ENCODE peak calls at places on chromosomes 2 and 18, in six cellular contexts. W, V, A, D, J and C are unnamed samples.

GRCh38 chr2:235639387-235639786 is 145.5 kb downstream of the AGAP1 start:
- DNase-seq in W (no peak), D (no peak), A (no peak), V (peak; percentile 67), J (peak; percentile 64), C (no peak)

GRCh38 chr2:190318931-190319556 is 582 bp downstream of the HIBCH start:
- DNase-seq in D (peak; percentile 27), V (no peak), J (peak; percentile 25), W (no peak), A (peak; percentile 48), C (no peak)

GRCh38 chr18:43863180-43863579 is 585.9 kb upstream of the SYT4 start:
- DNase-seq in V (no peak), A (no peak), W (no peak), D (no peak), J (no peak), C (no peak)

GRCh38 chr2:166240387-166241313 is 112.8 kb upstream of the SCN1A start:
- DNase-seq in W (no peak), J (no peak), D (no peak), V (no peak), A (peak; percentile 70), C (no peak)

GRCh38 chr2:8676191-8676914 is 5.5 kb upstream of the ID2 start:
- DNase-seq in W (peak; percentile 85), J (peak; percentile 79), V (peak; percentile 90), A (peak; percentile 76), D (peak; percentile 70), C (no peak)

GRCh38 chr2:31191931-31192330 is 25.4 kb downstream of the CAPN14 start:
- DNase-seq in A (no peak), W (no peak), V (no peak), D (no peak), J (no peak), C (no peak)

GRCh38 chr2:64888591-64889309 is 100.4 kb upstream of the SLC1A4 start:
- DNase-seq in V (no peak), D (peak; percentile 24), A (peak; percentile 35), J (no peak), W (peak; percentile 86), C (no peak)

GRCh38 chr18:31678425-31678824 is 6.0 kb downstream of the B4GALT6 start:
- DNase-seq in V (no peak), J (no peak), A (no peak), D (no peak), W (no peak), C (no peak)

DNA sequence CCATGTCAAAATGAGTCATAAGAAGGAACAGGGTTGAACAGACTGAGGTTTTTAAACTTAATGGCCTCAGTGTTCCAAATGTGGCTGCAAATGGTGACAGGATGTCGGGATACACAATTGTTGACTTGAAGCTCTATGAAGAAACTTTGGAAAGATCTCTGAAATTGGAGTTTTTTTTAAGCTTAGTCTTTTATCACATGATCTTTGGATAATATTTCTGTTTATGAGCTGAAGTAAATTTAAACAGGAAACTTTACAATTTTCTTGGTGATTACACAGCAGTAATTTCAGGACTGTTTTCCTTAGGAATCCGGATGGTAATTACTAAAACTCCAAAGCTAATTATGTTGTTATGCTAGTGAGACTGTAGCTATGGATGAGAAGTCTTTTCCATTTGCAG is 199.1 kb upstream of the NRXN1 start:
- DNase-seq in D (no peak), W (no peak), A (no peak), V (no peak), J (no peak), C (no peak)
- H3K9me3 ChIP-seq in D (no peaks in the 10 kb centered on the region), W (peaks cover 15% of the 10 kb centered on the region), A (no peaks in the 10 kb centered on the region), V (peaks cover 5% of the 10 kb centered on the region), J (no peaks in the 10 kb centered on the region), C (peaks cover 5% of the 10 kb centered on the region)

GRCh38 chr2:53865264-53865663 is 5.5 kb upstream of the GPR75 start:
- DNase-seq in J (no peak), D (no peak), W (no peak), V (no peak), A (no peak), C (no peak)
- H3K36me3 ChIP-seq in J (peaks cover 31% of the 10 kb centered on the region), D (peaks cover 33% of the 10 kb centered on the region), W (peaks cover 93% of the 10 kb centered on the region), V (peaks cover 68% of the 10 kb centered on the region), A (peaks cover 11% of the 10 kb centered on the region), C (peaks cover 44% of the 10 kb centered on the region)

GRCh38 chr18:79458131-79458838 is 62.6 kb downstream of the NFATC1 start:
- DNase-seq in V (peak; percentile 76), D (peak; percentile 58), J (peak; percentile 29), A (peak; percentile 81), W (no peak), C (no peak)
- H3K4me3 ChIP-seq in V (peak overlapping the region; percentile 47), D (no peak overlapping the region), J (no peak overlapping the region), A (no peak overlapping the region), W (no peak overlapping the region), C (no peak overlapping the region)

GRCh38 chr2:238666543-238666942 is 181.3 kb upstream of the TWIST2 start:
- DNase-seq in D (no peak), V (no peak), A (no peak), J (no peak), W (no peak), C (no peak)
- H3K9me3 ChIP-seq in D (no peaks in the 10 kb centered on the region), V (peaks cover 56% of the 10 kb centered on the region), A (no peaks in the 10 kb centered on the region), J (no peaks in the 10 kb centered on the region), W (no peaks in the 10 kb centered on the region), C (no peaks in the 10 kb centered on the region)

GRCh38 chr2:113200736-113201490 is 27.1 kb downstream of the PSD4 start:
- DNase-seq in V (no peak), D (no peak), W (no peak), A (no peak), J (no peak), C (no peak)

GRCh38 chr2:113201496-113202304 is 27.9 kb downstream of the PSD4 start:
- DNase-seq in J (no peak), W (no peak), D (no peak), A (no peak), V (no peak), C (no peak)

GRCh38 chr2:113203901-113204519 is 30.2 kb downstream of the PSD4 start:
- DNase-seq in W (peak; percentile 96), D (peak; percentile 83), V (peak; percentile 63), A (peak; percentile 83), J (peak; percentile 83), C (peak; percentile 76)

GRCh38 chr2:113203217-113203530 is 29.4 kb downstream of the PSD4 start:
- DNase-seq in W (no peak), J (no peak), A (no peak), V (no peak), D (no peak), C (no peak)

DNA sequence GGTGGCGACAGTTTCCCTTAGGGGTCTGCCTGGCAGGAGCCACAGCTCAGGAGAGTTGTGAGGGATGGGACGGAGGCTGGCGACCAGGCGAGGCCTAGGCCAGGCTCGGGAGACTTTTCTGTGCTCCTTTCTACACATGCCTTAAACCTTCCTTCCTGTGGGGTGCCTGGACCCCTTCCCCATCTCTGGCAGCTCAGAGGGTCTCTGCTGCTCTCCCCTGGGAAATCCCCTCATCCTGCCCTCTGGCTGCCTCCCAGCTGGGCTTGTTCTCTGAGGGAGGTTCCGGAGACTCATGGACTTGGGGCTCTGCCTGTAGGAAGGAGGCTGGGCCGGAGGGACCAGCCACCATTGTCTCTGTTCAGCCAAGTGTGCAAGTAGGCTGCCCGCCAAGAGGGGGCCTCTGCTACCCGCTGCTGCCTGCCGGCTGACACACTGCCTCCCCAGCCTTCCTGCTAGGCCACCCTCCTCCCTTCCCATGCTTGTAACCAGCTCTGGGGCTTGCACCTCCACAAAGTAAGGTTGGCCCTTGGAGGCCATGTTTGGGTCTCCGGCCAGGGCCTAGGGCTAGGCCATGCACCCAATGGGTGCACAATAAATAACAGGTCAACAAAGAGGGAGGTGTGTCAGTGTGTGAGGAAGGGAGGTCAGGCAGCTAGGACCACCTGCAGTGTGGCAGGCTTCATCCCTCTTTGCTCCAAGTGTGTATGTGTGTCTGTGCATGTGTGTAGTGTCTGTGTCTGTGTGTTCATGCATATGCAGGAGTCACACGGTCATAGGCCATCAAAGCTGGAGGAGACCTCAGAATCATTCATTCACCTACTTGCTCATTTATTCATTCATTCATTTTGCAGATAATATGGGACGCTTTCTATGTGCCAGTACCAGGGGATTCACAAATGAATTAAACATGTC is 28.8 kb downstream of the PSD4 start:
- DNase-seq in D (no peak), J (no peak), W (peak; percentile 61), V (no peak), A (no peak), C (no peak)
- H3K36me3 ChIP-seq in D (no peaks in the 10 kb centered on the region), J (no peaks in the 10 kb centered on the region), W (no peaks in the 10 kb centered on the region), V (no peaks in the 10 kb centered on the region), A (no peaks in the 10 kb centered on the region), C (no peaks in the 10 kb centered on the region)

GRCh38 chr18:61580061-61580460 is 246.8 kb downstream of the CDH20 start:
- DNase-seq in A (no peak), W (no peak), J (no peak), D (no peak), V (no peak), C (no peak)
- H3K4me3 ChIP-seq in A (no peak overlapping the region), W (no peak overlapping the region), J (no peak overlapping the region), D (no peak overlapping the region), V (no peak overlapping the region), C (no peak overlapping the region)

DNA sequence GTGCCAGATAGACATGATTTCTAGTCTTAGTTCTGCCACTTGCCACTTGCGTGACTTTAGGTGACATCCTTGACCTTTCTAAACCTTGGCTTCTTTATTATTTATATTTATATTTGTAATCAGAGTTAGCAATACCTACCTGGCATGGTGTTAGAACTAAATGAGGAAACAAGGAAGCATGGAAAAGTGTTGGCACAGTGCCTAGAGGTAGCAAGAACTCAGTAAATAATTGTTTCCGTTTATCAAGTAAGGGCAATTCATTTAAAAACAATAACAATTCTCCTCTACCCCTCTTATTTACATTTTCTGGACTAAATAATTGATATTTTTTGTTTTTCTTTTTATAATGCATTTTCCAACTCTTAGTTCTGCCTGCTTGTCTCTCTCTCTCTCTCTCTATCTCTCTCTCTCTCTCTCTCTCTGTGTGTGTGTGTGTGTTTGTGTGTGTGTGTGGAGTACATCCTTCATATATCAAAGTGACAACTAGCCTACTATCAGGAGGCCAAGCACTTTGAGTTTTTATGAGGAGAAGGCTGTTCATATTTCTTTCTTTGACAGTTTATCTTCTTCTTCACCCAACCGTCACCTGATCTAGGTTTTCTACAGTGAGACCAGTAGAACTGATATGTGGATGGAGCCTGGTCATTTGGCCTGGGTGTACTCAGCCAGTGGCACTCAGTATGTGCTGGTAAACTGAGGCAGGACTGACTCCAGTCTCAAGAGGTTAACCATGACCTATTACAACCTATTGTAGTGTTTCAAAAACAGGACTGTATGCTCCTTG is 134.5 kb downstream of the LRRTM1 start:
- DNase-seq in D (no peak), V (no peak), W (no peak), A (peak; percentile 54), J (no peak), C (no peak)
- H3K9me3 ChIP-seq in D (no peaks in the 10 kb centered on the region), V (no peaks in the 10 kb centered on the region), W (no peaks in the 10 kb centered on the region), A (no peaks in the 10 kb centered on the region), J (no peaks in the 10 kb centered on the region), C (no peaks in the 10 kb centered on the region)

DNA sequence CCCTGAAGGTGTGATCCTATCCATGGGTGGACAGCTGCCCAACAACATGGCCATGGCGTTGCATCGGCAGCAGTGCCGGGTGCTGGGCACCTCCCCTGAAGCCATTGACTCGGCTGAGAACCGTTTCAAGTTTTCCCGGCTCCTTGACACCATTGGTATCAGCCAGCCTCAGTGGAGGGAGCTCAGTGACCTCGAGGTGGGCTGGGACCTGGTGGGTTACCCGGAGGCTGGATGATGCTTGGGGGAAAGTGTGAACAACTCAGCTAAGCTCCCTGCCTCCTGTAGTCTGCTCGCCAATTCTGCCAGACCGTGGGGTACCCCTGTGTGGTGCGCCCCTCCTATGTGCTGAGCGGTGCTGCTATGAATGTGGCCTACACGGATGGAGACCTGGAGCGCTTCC is 16.2 kb downstream of the CAD start:
- DNase-seq in A (no peak), W (no peak), D (no peak), J (no peak), V (no peak), C (no peak)
- H3K36me3 ChIP-seq in A (peaks cover 36% of the 10 kb centered on the region), W (peaks cover 89% of the 10 kb centered on the region), D (peaks cover 56% of the 10 kb centered on the region), J (peaks cover 29% of the 10 kb centered on the region), V (peaks cover 97% of the 10 kb centered on the region), C (peaks cover 99% of the 10 kb centered on the region)